ENCODE peak calls at places on chromosomes 3 and 15, in four cellular contexts. One of them, this sample, is unnamed.

GRCh38 chr3:186598108-186598784 is 14.6 kb upstream of the AHSG start:
- DNase-seq in A549: no peak
- DNase-seq in choroid plexus epithelial cell: peak
- DNase-seq in mammary epithelial cell: no peak
- DNase-seq in this sample: peak

GRCh38 chr3:71416868-71417267 is 166.7 kb downstream of the FOXP1 start:
- DNase-seq in A549: peak
- DNase-seq in choroid plexus epithelial cell: no peak
- DNase-seq in mammary epithelial cell: no peak
- DNase-seq in this sample: no peak

GRCh38 chr3:112531358-112531781 is 30.4 kb downstream of the ATG3 start:
- DNase-seq in A549: peak
- DNase-seq in choroid plexus epithelial cell: peak
- DNase-seq in mammary epithelial cell: no peak
- DNase-seq in this sample: peak

GRCh38 chr15:27796405-27797085 is 302.6 kb downstream of the OCA2 start:
- DNase-seq in A549: no peak
- DNase-seq in choroid plexus epithelial cell: no peak
- DNase-seq in mammary epithelial cell: no peak
- DNase-seq in this sample: no peak

GRCh38 chr3:68876112-68876713 is 56.1 kb downstream of the TAFA4 start:
- DNase-seq in A549: peak
- DNase-seq in choroid plexus epithelial cell: peak
- DNase-seq in mammary epithelial cell: peak
- DNase-seq in this sample: peak

GRCh38 chr3:67329358-67329757 is 325.1 kb downstream of the SUCLG2 start:
- DNase-seq in A549: no peak
- DNase-seq in choroid plexus epithelial cell: no peak
- DNase-seq in mammary epithelial cell: no peak
- DNase-seq in this sample: no peak

GRCh38 chr15:77140220-77140619 is 69.3 kb upstream of the TSPAN3 start:
- DNase-seq in A549: no peak
- DNase-seq in choroid plexus epithelial cell: no peak
- DNase-seq in mammary epithelial cell: no peak
- DNase-seq in this sample: no peak

GRCh38 chr3:189868061-189868460 is 236.9 kb downstream of the TP63 start:
- DNase-seq in A549: no peak
- DNase-seq in choroid plexus epithelial cell: no peak
- DNase-seq in mammary epithelial cell: no peak
- DNase-seq in this sample: no peak

GRCh38 chr3:138624518-138624917 is 15.9 kb downstream of the FAIM start:
- DNase-seq in A549: no peak
- DNase-seq in choroid plexus epithelial cell: no peak
- DNase-seq in mammary epithelial cell: no peak
- DNase-seq in this sample: no peak

GRCh38 chr15:62749036-62749435 is 293.5 kb upstream of the TPM1 start:
- DNase-seq in A549: no peak
- DNase-seq in choroid plexus epithelial cell: no peak
- DNase-seq in mammary epithelial cell: no peak
- DNase-seq in this sample: no peak

GRCh38 chr15:70380484-70380883 is 282.8 kb upstream of the TLE3 start:
- DNase-seq in A549: no peak
- DNase-seq in choroid plexus epithelial cell: no peak
- DNase-seq in mammary epithelial cell: no peak
- DNase-seq in this sample: no peak

GRCh38 chr3:3105815-3106214 is 4.4 kb downstream of the IL5RA start:
- DNase-seq in A549: no peak
- DNase-seq in choroid plexus epithelial cell: no peak
- DNase-seq in mammary epithelial cell: no peak
- DNase-seq in this sample: no peak

GRCh38 chr15:70714575-70714974 is 48.8 kb downstream of the UACA start:
- DNase-seq in A549: peak
- DNase-seq in choroid plexus epithelial cell: peak
- DNase-seq in mammary epithelial cell: peak
- DNase-seq in this sample: peak

GRCh38 chr15:72198410-72199270 is 1.1 kb upstream of the GRAMD2A start:
- DNase-seq in A549: no peak
- DNase-seq in choroid plexus epithelial cell: no peak
- DNase-seq in mammary epithelial cell: no peak
- DNase-seq in this sample: no peak

GRCh38 chr15:62362144-62362543 is 197.1 kb upstream of the C2CD4B start:
- DNase-seq in A549: no peak
- DNase-seq in choroid plexus epithelial cell: no peak
- DNase-seq in mammary epithelial cell: no peak
- DNase-seq in this sample: no peak

GRCh38 chr3:13349823-13350222 is 70.3 kb downstream of the NUP210 start:
- DNase-seq in A549: no peak
- DNase-seq in choroid plexus epithelial cell: no peak
- DNase-seq in mammary epithelial cell: no peak
- DNase-seq in this sample: no peak

GRCh38 chr15:88747626-88748025 is 55.6 kb upstream of the ACAN start:
- DNase-seq in A549: no peak
- DNase-seq in choroid plexus epithelial cell: no peak
- DNase-seq in mammary epithelial cell: no peak
- DNase-seq in this sample: no peak

DNA sequence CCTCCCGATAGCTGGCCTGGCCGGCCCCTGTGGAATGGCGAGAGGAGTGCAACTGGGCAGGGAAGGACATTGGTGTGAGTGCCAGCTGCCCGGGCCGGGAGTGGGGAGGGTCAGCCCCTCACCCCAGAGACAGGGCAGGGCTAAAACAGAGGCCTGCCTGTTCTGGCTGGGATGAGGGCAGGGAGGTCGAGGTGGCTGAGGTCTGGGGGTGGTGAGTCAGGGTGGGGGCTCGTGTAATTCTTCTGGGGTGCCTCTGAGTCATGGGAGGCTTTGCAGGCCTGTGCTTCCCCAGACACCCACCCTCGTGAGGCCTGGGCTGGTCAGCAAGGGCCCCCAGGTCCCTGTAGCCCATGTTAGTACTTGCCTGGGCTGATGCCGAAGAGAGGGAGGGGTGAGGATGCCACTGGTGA is 1.5 kb downstream of the SEMA3B start:
- DNase-seq in A549: no peak
- DNase-seq in choroid plexus epithelial cell: no peak
- DNase-seq in mammary epithelial cell: peak
- DNase-seq in this sample: no peak
- H3K4me3 ChIP-seq in A549: no peak
- H3K4me3 ChIP-seq in choroid plexus epithelial cell: no peak
- H3K4me3 ChIP-seq in mammary epithelial cell: no peak
- H3K4me3 ChIP-seq in this sample: no peak

GRCh38 chr3:63791974-63792373 is 27.1 kb upstream of the C3orf49 start:
- DNase-seq in A549: peak
- DNase-seq in choroid plexus epithelial cell: peak
- DNase-seq in mammary epithelial cell: peak
- DNase-seq in this sample: peak
- TF ChIP-seq CTCF in A549: peak
- TF ChIP-seq CTCF in choroid plexus epithelial cell: peak
- TF ChIP-seq CTCF in mammary epithelial cell: peak
- TF ChIP-seq CTCF in this sample: peak

DNA sequence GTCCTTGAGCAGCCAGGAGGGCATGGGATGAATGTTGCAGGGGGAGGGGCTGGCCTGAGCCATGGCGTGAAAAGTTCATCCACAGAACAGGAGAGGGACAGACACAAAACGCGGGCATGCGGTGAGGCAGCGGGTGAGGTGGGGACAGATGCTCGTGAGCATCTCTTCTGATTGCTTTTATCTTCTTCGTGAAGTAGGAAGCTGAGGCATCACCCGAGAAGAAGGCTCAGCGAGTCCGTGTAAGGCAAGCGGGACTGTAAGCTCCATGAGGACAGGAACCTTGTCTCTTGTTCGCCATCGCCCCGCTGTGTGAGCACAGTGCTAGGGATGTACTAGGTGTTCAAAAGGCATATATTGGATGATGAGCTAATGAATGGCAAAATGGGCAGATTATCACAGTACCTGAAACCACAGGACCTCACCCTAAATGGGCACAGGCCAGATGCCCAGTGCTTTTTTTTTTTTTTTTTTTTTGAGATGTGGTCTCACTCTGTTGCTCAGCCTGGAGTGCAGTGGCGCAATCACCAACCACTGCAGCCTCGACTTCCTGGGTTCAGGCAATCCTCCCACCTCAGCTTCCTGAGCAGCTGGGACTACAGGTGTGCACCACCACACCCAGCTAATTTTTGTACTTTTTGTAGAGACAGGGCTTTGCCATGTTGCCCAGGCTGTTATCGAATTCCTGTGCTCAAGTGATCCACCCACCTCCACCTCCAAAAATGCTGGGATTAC is 46.8 kb downstream of the CPN2 start:
- DNase-seq in A549: no peak
- DNase-seq in choroid plexus epithelial cell: no peak
- DNase-seq in mammary epithelial cell: no peak
- DNase-seq in this sample: no peak
- H3K4me3 ChIP-seq in A549: no peak
- H3K4me3 ChIP-seq in choroid plexus epithelial cell: no peak
- H3K4me3 ChIP-seq in mammary epithelial cell: no peak
- H3K4me3 ChIP-seq in this sample: no peak

DNA sequence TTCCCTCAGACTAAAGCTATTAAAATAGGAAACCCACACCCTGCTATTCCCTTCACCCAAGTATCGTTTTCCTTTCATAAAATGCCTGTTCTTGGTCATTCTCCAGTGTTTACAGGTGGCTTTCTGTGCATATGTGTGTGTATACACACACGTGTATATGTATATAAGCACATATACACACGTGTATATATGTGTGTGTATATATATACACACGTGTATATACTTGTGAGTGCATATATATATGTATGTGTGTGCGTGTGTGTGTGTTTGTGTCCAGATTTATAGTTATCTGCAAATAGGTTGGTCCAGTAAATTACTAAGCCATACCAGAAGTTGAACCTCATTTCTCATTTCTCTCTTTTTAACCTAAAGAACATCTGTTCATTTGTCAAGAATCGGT is 15.7 kb upstream of the TEX9 start:
- DNase-seq in A549: no peak
- DNase-seq in choroid plexus epithelial cell: no peak
- DNase-seq in mammary epithelial cell: no peak
- DNase-seq in this sample: no peak
- TF ChIP-seq CTCF in A549: no peak
- TF ChIP-seq CTCF in choroid plexus epithelial cell: no peak
- TF ChIP-seq CTCF in mammary epithelial cell: no peak
- TF ChIP-seq CTCF in this sample: no peak

GRCh38 chr3:76442374-76442915 is 597.5 kb upstream of the ROBO2 start:
- DNase-seq in A549: no peak
- DNase-seq in choroid plexus epithelial cell: peak
- DNase-seq in mammary epithelial cell: no peak
- DNase-seq in this sample: no peak
- H3K4me3 ChIP-seq in A549: no peak
- H3K4me3 ChIP-seq in choroid plexus epithelial cell: no peak
- H3K4me3 ChIP-seq in mammary epithelial cell: no peak
- H3K4me3 ChIP-seq in this sample: no peak

GRCh38 chr3:132804498-132804897 is 82.3 kb upstream of the NPHP3 start:
- DNase-seq in A549: no peak
- DNase-seq in choroid plexus epithelial cell: peak
- DNase-seq in mammary epithelial cell: peak
- DNase-seq in this sample: peak

GRCh38 chr3:132805071-132805470 is 82.9 kb upstream of the NPHP3 start:
- DNase-seq in A549: no peak
- DNase-seq in choroid plexus epithelial cell: no peak
- DNase-seq in mammary epithelial cell: no peak
- DNase-seq in this sample: no peak

GRCh38 chr3:132800958-132801357 is 78.7 kb upstream of the NPHP3 start:
- DNase-seq in A549: no peak
- DNase-seq in choroid plexus epithelial cell: peak
- DNase-seq in mammary epithelial cell: no peak
- DNase-seq in this sample: no peak

GRCh38 chr3:132803889-132804288 is 81.7 kb upstream of the NPHP3 start:
- DNase-seq in A549: no peak
- DNase-seq in choroid plexus epithelial cell: no peak
- DNase-seq in mammary epithelial cell: peak
- DNase-seq in this sample: no peak
- TF ChIP-seq CTCF in A549: no peak
- TF ChIP-seq CTCF in choroid plexus epithelial cell: peak
- TF ChIP-seq CTCF in mammary epithelial cell: no peak
- TF ChIP-seq CTCF in this sample: no peak

DNA sequence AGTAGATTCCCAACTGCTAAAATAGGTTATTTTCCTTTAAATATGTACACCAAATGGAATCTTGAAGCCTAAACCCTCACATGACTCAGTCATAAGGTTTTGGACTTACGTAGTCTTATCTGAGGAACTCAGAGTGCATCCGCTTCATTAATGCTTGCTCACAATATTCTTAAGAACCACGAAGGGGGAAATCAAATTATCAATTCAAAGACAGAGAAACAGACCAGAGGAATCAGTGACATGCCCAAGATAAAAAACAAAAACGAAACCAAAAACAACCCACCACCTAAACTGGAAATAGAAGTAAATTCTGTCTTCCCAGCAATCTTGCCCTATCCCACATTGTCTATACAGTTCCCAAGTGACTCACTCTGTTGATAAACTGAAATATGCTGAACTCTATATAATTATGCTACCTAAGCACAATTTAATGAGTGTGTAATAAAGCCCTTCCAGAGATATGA is 135.4 kb upstream of the CBLB start:
- DNase-seq in A549: peak
- DNase-seq in choroid plexus epithelial cell: peak
- DNase-seq in mammary epithelial cell: peak
- DNase-seq in this sample: peak
- H3K4me3 ChIP-seq in A549: peak
- H3K4me3 ChIP-seq in choroid plexus epithelial cell: peak
- H3K4me3 ChIP-seq in mammary epithelial cell: no peak
- H3K4me3 ChIP-seq in this sample: peak

DNA sequence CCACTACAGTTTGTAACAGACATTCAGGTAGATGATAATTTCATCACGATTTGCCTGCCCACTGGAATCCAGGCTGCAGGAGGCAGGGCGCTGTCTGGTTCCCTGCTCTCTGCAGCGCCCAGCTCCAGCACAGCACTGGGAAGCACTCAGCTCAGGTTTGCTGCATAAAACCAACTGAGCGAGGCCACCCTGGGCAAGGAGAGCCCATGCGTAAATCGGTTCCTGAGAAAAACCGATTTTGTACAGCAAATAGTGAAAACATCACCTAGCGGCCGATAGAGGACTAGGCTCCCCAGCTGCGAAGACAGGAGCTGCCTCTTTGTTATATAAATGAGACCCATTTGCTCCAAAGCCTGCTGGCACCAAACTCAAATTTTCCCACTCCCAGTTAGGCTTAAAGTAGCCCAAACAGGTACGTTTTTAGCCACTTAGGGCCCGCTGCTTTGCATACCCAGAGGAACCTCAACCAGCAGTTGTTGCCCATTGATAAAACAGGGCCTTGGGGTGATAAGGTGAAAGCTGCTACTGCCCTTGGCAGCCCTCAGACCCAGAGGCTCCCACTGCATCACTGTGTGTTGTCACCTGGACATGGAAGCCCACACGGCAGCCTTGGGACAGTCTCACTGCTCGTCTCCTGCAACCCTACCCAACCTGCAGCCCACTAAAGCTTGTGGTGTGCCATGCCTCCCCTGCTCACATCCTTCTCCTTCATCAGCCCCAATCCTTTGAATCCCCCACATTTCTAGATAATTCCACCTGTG is 47.5 kb downstream of the ALDH1L1 start:
- DNase-seq in A549: peak
- DNase-seq in choroid plexus epithelial cell: peak
- DNase-seq in mammary epithelial cell: no peak
- DNase-seq in this sample: peak
- TF ChIP-seq CTCF in A549: peak
- TF ChIP-seq CTCF in choroid plexus epithelial cell: peak
- TF ChIP-seq CTCF in mammary epithelial cell: peak
- TF ChIP-seq CTCF in this sample: peak

GRCh38 chr3:39809995-39810595 is 686 bp downstream of the MYRIP start:
- DNase-seq in A549: no peak
- DNase-seq in choroid plexus epithelial cell: no peak
- DNase-seq in mammary epithelial cell: no peak
- DNase-seq in this sample: no peak
- H3K4me3 ChIP-seq in A549: peak
- H3K4me3 ChIP-seq in choroid plexus epithelial cell: no peak
- H3K4me3 ChIP-seq in mammary epithelial cell: peak
- H3K4me3 ChIP-seq in this sample: peak

This sample was measured in fibroblast of the aortic adventitia.